ENCODE peak calls at places on chromosomes 11 and 22, in nine cellular contexts. J is endothelial cell of umbilical vein, E is K562, M is sigmoid colon, D is HCT116, R is transverse colon, K is breast epithelium, B is stomach, T is GM12891. Y is an unnamed sample.

GRCh38 chr22:46012881-46013281 is 35.9 kb upstream of the WNT7B start:
- DNase-seq in R (no peak), J (no peak), K (no peak), T (no peak), D (no peak), M (no peak), B (no peak), E (no peak), Y (no peak)

GRCh38 chr11:35012467-35013191 is 96.2 kb downstream of the PDHX start:
- DNase-seq in E (no peak), K (no peak), D (no peak), R (no peak), M (no peak), J (no peak), B (no peak), T (no peak), Y (no peak)

GRCh38 chr11:32162906-32163305 is 72.0 kb downstream of the RCN1 start:
- DNase-seq in E (no peak), R (no peak), K (no peak), B (no peak), T (no peak), D (no peak), J (no peak), M (no peak), Y (no peak)

GRCh38 chr22:50731811-50732624 is 6.0 kb upstream of the ACR start:
- DNase-seq in R (peak; percentile 55), M (no peak), D (peak; percentile 15), K (peak; percentile 52), B (peak; percentile 60), T (peak; percentile 85), E (peak; percentile 70), J (no peak), Y (no peak)

GRCh38 chr22:39616781-39617180 is 46.2 kb downstream of the CACNA1I start:
- DNase-seq in M (no peak), B (no peak), K (no peak), J (no peak), D (no peak), R (no peak), T (no peak), E (no peak), Y (no peak)

GRCh38 chr11:70456921-70457532 is 58.7 kb downstream of the CTTN start:
- DNase-seq in R (no peak), J (peak; percentile 9), T (no peak), B (no peak), E (peak; percentile 57), K (no peak), D (no peak), M (no peak), Y (no peak)

GRCh38 chr11:6833329-6833728 is 12.2 kb upstream of the OR10A5 start:
- DNase-seq in M (no peak), K (no peak), R (no peak), T (no peak), D (no peak), J (no peak), B (no peak), E (no peak), Y (no peak)

GRCh38 chr11:75283391-75283931 is 42.9 kb downstream of the TPBGL start:
- DNase-seq in E (no peak), J (no peak), B (no peak), M (no peak), R (no peak), T (no peak), D (no peak), K (no peak), Y (no peak)

GRCh38 chr22:33677536-33677935 is 242.7 kb downstream of the LARGE1 start:
- DNase-seq in K (no peak), B (no peak), E (no peak), J (no peak), R (no peak), D (no peak), M (no peak), T (no peak), Y (no peak)

GRCh38 chr11:67463680-67464410 is 5.2 kb downstream of the TMEM134 start:
- DNase-seq in J (no peak), D (peak; percentile 73), M (peak; percentile 90), K (peak; percentile 90), E (peak; percentile 86), R (peak; percentile 69), T (no peak), B (peak; percentile 54), Y (no peak)

GRCh38 chr11:7272373-7272772 is 20.7 kb downstream of the SYT9 start:
- DNase-seq in R (no peak), M (no peak), J (no peak), E (no peak), B (no peak), K (no peak), D (no peak), T (no peak), Y (no peak)

DNA sequence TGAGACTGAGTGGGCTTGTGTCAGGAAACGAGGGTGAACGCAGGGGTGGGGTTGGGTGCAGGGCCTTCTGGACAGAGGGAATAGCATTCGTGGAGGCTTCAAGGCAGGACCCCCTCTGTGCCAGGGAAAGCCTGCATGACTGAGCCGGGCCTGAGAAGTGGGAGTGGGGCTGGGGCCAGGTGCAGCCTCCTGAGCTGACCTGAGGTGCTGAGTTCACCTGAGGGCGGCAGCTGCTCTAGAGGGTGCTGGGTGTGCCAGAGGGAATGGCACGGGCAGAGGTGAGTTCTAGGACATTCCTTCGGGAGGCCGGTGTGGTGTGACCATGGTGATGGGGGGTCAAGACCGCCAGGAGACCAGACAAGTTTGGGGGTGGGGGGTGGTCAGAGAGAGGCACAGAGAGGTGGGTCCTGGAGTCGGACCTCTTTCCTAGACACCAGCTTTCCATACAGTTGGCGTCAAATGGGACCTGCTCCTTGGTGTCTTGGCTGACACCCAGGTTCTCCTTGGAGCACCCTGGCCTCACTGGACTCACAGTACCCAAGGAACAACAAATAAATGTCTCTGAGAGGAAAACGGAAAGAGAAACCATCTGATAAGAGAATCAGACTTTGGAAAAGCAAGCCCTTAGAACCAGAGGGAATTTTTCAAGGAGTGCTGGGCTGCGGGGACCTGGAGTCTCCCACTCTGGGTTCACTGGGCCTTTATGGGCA is 7.7 kb downstream of the MPPED1 start:
- DNase-seq in D (no peak), K (no peak), J (no peak), T (no peak), M (no peak), E (no peak), R (no peak), B (peak; percentile 68), Y (no peak)
- TF ChIP-seq POLR2AphosphoS5 in D (no peak), K (no peak), J (no peak), T (no peak), M (no peak), E (no peak), R (no peak), B (no peak), Y (no peak)

DNA sequence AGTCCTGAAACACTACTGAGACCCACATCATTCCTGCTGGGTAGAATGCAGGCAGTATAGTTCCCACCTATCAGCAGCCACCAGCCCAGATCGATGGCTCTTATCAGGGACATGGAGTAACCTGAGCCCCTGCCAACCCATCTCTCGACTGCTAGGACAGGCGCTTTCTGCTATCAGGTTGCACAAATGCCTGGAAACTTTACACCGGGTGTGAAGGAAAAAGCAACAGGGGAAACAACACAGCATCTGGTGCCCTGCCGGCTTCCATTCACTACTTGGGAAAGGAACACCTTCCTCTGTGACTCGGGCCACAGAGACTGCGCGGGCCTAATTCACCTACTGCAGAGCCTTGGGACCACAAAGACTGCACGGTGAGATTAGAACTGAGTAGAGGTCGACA is 18.5 kb downstream of the RBFOX2 start:
- DNase-seq in E (peak; percentile 64), K (no peak), D (no peak), M (no peak), J (no peak), B (no peak), T (no peak), R (no peak), Y (no peak)
- TF ChIP-seq POLR2A in E (no peak), K (no peak), D (no peak), M (no peak), J (no peak), B (no peak), T (no peak), R (no peak), Y (no peak)

GRCh38 chr11:115672999-115673411 is 168.8 kb upstream of the CADM1 start:
- DNase-seq in R (no peak), T (no peak), J (no peak), D (no peak), M (peak; percentile 72), B (no peak), K (no peak), E (no peak), Y (no peak)
- TF ChIP-seq POLR2AphosphoS5 in R (no peak), T (no peak), J (no peak), D (no peak), M (no peak), B (peak; percentile 24), K (no peak), E (no peak), Y (peak; percentile 35)

DNA sequence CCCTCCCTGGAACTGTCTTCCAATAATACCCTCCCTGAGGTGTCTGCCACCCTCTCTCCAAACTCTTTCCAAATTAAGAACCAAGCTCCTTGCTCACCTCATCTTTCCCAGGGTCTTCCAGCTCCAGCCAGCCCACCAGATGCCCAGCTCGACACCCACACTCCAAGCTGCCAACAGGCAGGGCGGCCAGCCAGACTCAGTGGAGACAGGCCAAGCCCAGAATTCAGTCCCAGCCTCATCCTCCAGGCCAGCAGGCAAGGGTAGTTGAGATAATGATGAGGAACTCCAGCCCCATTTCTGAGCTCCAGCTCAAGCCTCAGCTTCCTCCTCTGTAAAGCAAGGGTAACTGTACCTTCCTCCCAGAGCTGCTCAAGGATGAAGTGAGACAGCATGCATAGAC is 132.9 kb downstream of the CHST1 start:
- DNase-seq in B (no peak), R (no peak), T (no peak), K (no peak), M (no peak), D (no peak), J (no peak), E (no peak), Y (no peak)
- TF ChIP-seq POLR2A in B (no peak), R (no peak), T (no peak), K (no peak), M (no peak), D (no peak), J (no peak), E (no peak), Y (no peak)

Y was measured in vagina.